ENCODE peak calls at places on chromosome 16, in eight cellular contexts. X is IMR-90, K is Caco-2, H is MM.1S, I is heart left ventricle, E is breast epithelium, Z is kidney, W is body of pancreas. V is an unnamed sample. For H3K36me3, the result is how much of the 10 kb centered on the place peaks cover.

GRCh38 chr16:18969050-18969854 is 14.5 kb upstream of the TMC7 start:
- DNase-seq in X (peak), K (peak), H (peak), I (peak), E (peak), Z (peak), W (peak), V (no peak)

GRCh38 chr16:88329726-88330700 is 52.7 kb upstream of the ZNF469 start:
- DNase-seq in X (no peak), K (no peak), H (no peak), I (no peak), E (no peak), Z (peak), W (no peak), V (no peak)

GRCh38 chr16:66954097-66954659 is 6.9 kb upstream of the CES3 start:
- DNase-seq in X (peak), K (peak), H (peak), I (peak), E (peak), Z (no peak), W (peak), V (no peak)

GRCh38 chr16:11405331-11406176 is 60.3 kb downstream of the RMI2 start:
- DNase-seq in X (peak), K (peak), H (peak), I (no peak), E (no peak), Z (peak), W (peak), V (no peak)

GRCh38 chr16:28846933-28847273 is 755 bp upstream of the TUFM start:
- DNase-seq in X (peak), K (no peak), H (peak), I (no peak), E (no peak), Z (peak), W (no peak), V (no peak)

GRCh38 chr16:23682181-23682580 is 3.5 kb downstream of the PLK1 start:
- DNase-seq in X (peak), K (no peak), H (no peak), I (no peak), E (no peak), Z (no peak), W (no peak), V (no peak)

GRCh38 chr16:54647731-54648221 is 282.9 kb upstream of the IRX5 start:
- DNase-seq in X (no peak), K (no peak), H (no peak), I (no peak), E (no peak), Z (no peak), W (no peak), V (no peak)

GRCh38 chr16:83953796-83954576 is 946 bp downstream of the OSGIN1 start:
- DNase-seq in X (peak), K (peak), H (peak), I (no peak), E (no peak), Z (no peak), W (peak), V (no peak)

GRCh38 chr16:80718480-80719220 is 85.7 kb downstream of the CDYL2 start:
- DNase-seq in X (peak), K (no peak), H (no peak), I (no peak), E (peak), Z (peak), W (peak), V (no peak)

GRCh38 chr16:75012380-75013081 is 13.7 kb downstream of the ZNRF1 start:
- DNase-seq in X (no peak), K (no peak), H (no peak), I (no peak), E (no peak), Z (no peak), W (no peak), V (no peak)

GRCh38 chr16:11629071-11630030 is 38.9 kb upstream of the SNN start:
- DNase-seq in X (peak), K (no peak), H (peak), I (peak), E (no peak), Z (no peak), W (peak), V (no peak)

GRCh38 chr16:64892843-64893242 is 229.0 kb downstream of the CDH11 start:
- DNase-seq in X (peak), K (no peak), H (no peak), I (no peak), E (no peak), Z (no peak), W (no peak), V (peak)

GRCh38 chr16:66367968-66368891 is 1.7 kb downstream of the CDH5 start:
- DNase-seq in X (no peak), K (no peak), H (no peak), I (peak), E (no peak), Z (no peak), W (no peak), V (no peak)

GRCh38 chr16:57915811-57916479 is 55.0 kb downstream of the CNGB1 start:
- DNase-seq in X (no peak), K (no peak), H (no peak), I (no peak), E (no peak), Z (no peak), W (no peak), V (no peak)

GRCh38 chr16:30903002-30903401 is 6.6 kb downstream of the CTF1 start:
- DNase-seq in X (no peak), K (no peak), H (no peak), I (no peak), E (no peak), Z (no peak), W (no peak), V (no peak)

GRCh38 chr16:53435066-53435688 is 906 bp downstream of the RBL2 start:
- DNase-seq in X (peak), K (peak), H (peak), I (peak), E (peak), Z (peak), W (peak), V (peak)

GRCh38 chr16:53433930-53434435 is 288 bp upstream of the RBL2 start:
- DNase-seq in X (peak), K (peak), H (no peak), I (peak), E (no peak), Z (no peak), W (no peak), V (no peak)

GRCh38 chr16:53430363-53430762 is 3.9 kb upstream of the RBL2 start:
- DNase-seq in X (no peak), K (no peak), H (no peak), I (no peak), E (no peak), Z (no peak), W (no peak), V (no peak)

GRCh38 chr16:53434436-53435065 is at the start of gene RBL2:
- DNase-seq in X (peak), K (peak), H (peak), I (peak), E (peak), Z (peak), W (peak), V (no peak)

GRCh38 chr16:53433509-53433908 is 762 bp upstream of the RBL2 start:
- DNase-seq in X (no peak), K (peak), H (no peak), I (no peak), E (no peak), Z (no peak), W (no peak), V (no peak)
- H3K4me3 ChIP-seq in X (no peak), K (peak), H (peak), I (no peak), E (peak), Z (peak), W (no peak), V (no peak)

DNA sequence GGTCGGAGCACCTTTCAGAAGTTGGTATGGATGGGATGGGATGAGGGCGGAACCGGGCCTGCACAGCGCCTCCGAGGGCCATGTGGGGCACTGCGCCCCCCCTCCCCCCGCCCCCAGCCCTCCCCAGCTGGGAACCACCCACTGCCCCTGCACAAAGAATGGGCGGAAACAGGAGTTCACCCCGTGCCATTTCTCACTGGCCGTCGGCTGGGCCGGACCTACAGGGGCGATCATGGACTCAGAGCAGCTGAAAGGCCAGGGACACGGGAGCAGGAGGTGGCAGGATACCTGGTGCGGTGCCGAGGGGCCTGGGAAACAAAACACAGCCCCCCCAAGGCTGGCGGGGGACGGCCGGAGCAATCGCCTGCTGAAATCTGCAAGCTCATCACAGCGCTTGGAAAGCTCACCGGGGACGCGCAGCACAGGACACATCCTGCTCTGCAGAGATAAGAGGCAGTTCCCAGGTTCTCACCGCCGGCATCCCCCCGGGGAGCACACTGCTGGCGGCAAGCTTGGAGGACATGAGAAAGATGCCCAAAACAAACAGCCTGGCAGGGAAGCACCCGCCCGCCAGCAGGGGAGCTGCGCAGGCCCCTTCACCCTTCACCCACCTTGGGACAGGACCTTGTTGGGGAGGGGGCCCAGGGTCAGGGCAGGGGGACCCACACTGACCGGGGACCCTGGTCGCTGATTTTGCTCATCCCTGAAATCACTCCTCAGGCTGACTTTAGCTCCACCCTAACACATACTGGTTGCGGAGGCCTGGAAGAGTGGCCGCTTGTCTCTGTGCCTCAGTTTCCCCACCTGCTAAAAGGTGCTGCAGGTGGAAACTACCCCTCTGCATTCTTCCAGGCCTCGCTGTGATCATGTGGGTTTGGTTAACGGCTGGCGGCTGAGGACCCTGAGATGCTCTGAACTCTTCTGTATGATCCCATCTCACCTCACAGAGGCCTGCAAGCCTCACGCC is 263.9 kb downstream of the C16orf95 start:
- DNase-seq in X (no peak), K (no peak), H (no peak), I (no peak), E (peak), Z (no peak), W (no peak), V (no peak)
- TF ChIP-seq CTCF in X (no peak), K (no peak), H (no peak), I (no peak), E (no peak), Z (no peak), W (no peak), V (peak)

GRCh38 chr16:89550421-89550988 is 10.0 kb upstream of the RPL13 start:
- DNase-seq in X (no peak), K (no peak), H (no peak), I (no peak), E (no peak), Z (no peak), W (no peak), V (no peak)
- H3K36me3 ChIP-seq in X (half or more), K (under half), H (under half), I (half or more), E (under half), Z (under half), W (under half), V (under half)

DNA sequence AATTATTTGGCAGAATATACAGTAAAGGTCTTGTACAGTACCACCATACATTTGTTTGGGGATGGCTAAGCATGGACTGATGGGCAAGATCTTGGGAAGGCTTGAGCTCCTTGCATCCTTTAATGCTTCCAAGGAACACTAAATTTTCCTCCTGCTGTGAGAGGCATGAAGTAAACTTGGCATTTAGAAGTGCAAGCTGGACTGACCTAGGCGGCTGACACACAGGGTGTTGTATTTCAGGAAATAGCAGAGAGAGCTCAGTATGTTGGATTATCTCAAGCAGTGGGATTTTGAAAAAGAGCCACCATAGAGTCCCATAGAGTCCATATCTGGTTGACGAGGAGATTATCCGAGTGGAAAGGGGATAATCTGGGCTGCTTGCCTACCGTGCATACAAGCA is 2137.1 kb downstream of the TP53TG3F start:
- DNase-seq in X (no peak), K (no peak), H (no peak), I (no peak), E (no peak), Z (no peak), W (no peak), V (no peak)
- H3K4me3 ChIP-seq in X (no peak), K (no peak), H (no peak), I (no peak), E (no peak), Z (no peak), W (no peak), V (no peak)

V was measured in BJ.